ENCODE peak calls at places on chromosomes 5 and 9, in four cellular contexts. L, C, M and Y are unnamed samples.

GRCh38 chr5:145237843-145238242 is 597.3 kb downstream of the PRELID2 start:
- DNase-seq in L (no peak), M (peak), C (peak), Y (no peak)

GRCh38 chr5:126875303-126875785 is 98.4 kb downstream of the LMNB1 start:
- DNase-seq in C (peak), M (no peak), L (no peak), Y (no peak)

GRCh38 chr9:14362175-14362574 is 48.2 kb upstream of the NFIB start:
- DNase-seq in C (no peak), L (no peak), M (peak), Y (no peak)

GRCh38 chr5:32329395-32329834 is 16.7 kb upstream of the MTMR12 start:
- DNase-seq in L (peak), M (peak), C (peak), Y (peak)

GRCh38 chr5:54457094-54457531 is 1.6 kb downstream of the HSPB3 start:
- DNase-seq in M (peak), L (no peak), C (no peak), Y (no peak)

GRCh38 chr9:72788966-72789365 is 163.9 kb downstream of the ALDH1A1 start:
- DNase-seq in L (no peak), C (no peak), M (peak), Y (no peak)

GRCh38 chr5:27996665-27997064 is 958.3 kb upstream of the CDH9 start:
- DNase-seq in L (no peak), C (no peak), M (no peak), Y (no peak)

GRCh38 chr5:56567278-56567677 is 248.1 kb upstream of the MAP3K1 start:
- DNase-seq in L (no peak), M (no peak), C (no peak), Y (no peak)

GRCh38 chr9:127093319-127094020 is 29.0 kb downstream of the ANGPTL2 start:
- DNase-seq in C (no peak), M (no peak), L (no peak), Y (no peak)

GRCh38 chr5:64807505-64807904 is 38.8 kb downstream of the CWC27 start:
- DNase-seq in C (no peak), M (no peak), L (no peak), Y (no peak)

GRCh38 chr5:171419663-171420428 is 399 bp downstream of the FGF18 start:
- DNase-seq in L (no peak), M (peak), C (no peak), Y (peak)

GRCh38 chr9:35116539-35116897 is 856 bp upstream of the ATOSB start:
- DNase-seq in C (no peak), L (no peak), M (no peak), Y (no peak)

GRCh38 chr5:138338411-138339085 is 482 bp downstream of the FAM53C start:
- DNase-seq in M (no peak), L (no peak), C (no peak), Y (no peak)

GRCh38 chr5:149680810-149681221 is 49.3 kb upstream of the PPARGC1B start:
- DNase-seq in C (no peak), L (no peak), M (no peak), Y (peak)

GRCh38 chr5:157248771-157249475 is 17.0 kb upstream of the CYFIP2 start:
- DNase-seq in L (no peak), C (no peak), M (no peak), Y (no peak)

GRCh38 chr5:3353561-3353960 is 242.1 kb upstream of the IRX1 start:
- DNase-seq in C (no peak), M (no peak), L (no peak), Y (peak)

GRCh38 chr9:87276327-87276841 is 221.3 kb upstream of the DAPK1 start:
- DNase-seq in L (no peak), C (no peak), M (peak), Y (no peak)

GRCh38 chr5:159441441-159441840 is 111.2 kb upstream of the IL12B start:
- DNase-seq in L (no peak), C (no peak), M (no peak), Y (no peak)

GRCh38 chr5:88875609-88876234 is 7.3 kb downstream of the MEF2C start:
- DNase-seq in L (no peak), M (no peak), C (no peak), Y (no peak)

GRCh38 chr9:80146466-80146865 is 574.7 kb downstream of the TLE4 start:
- DNase-seq in M (peak), C (peak), L (no peak), Y (no peak)

GRCh38 chr5:141039517-141039916 is 11.7 kb upstream of the PCDHB1 start:
- DNase-seq in L (no peak), C (no peak), M (no peak), Y (no peak)

GRCh38 chr5:187042-187431 is 4.3 kb upstream of the LRRC14B start:
- DNase-seq in M (no peak), C (no peak), L (no peak), Y (no peak)

GRCh38 chr5:186091-187041 is 4.9 kb upstream of the LRRC14B start:
- DNase-seq in L (no peak), C (no peak), M (no peak), Y (no peak)

GRCh38 chr5:189486-189885 is 1.8 kb upstream of the LRRC14B start:
- DNase-seq in M (no peak), L (no peak), C (no peak), Y (peak)

GRCh38 chr5:188488-189481 is 2.5 kb upstream of the LRRC14B start:
- DNase-seq in C (no peak), M (peak), L (peak), Y (peak)

GRCh38 chr5:187617-188451 is 3.5 kb upstream of the LRRC14B start:
- DNase-seq in L (no peak), C (no peak), M (peak), Y (no peak)
- H3K4me3 ChIP-seq in L (peak), C (peak), M (no peak), Y (peak)

GRCh38 chr5:93570294-93571110 is 10.5 kb downstream of the NR2F1-AS1 start:
- DNase-seq in C (no peak), L (no peak), M (no peak), Y (no peak)
- H3K4me3 ChIP-seq in C (no peak), L (no peak), M (no peak), Y (no peak)

DNA sequence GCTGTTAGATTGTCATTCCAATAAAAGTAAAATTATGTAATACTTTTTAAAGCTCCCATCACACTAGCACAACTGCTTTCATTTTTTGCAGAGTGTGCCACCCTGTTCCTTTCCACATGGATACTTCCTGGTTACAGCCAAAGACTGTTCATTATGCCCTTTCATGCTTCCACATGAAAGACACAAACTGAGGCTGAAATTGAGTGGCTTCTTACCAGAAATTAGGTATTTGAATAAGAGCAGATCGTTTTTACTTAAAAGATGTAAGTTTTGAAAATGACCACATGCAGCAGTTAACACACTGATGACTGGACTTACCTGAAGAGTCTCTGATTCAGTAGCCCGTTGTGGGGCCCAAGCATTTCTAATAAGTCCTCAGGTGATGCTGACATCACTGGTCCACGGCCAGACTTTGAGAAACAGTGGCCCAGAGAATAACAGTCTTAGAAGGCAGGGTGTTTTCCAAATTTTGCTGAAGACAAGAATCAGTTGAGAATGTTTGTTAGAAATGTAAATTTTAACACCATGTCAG is 187.6 kb upstream of the DMRT1 start:
- DNase-seq in M (no peak), L (no peak), C (no peak), Y (no peak)
- H3K4me3 ChIP-seq in M (no peak), L (no peak), C (no peak), Y (no peak)

DNA sequence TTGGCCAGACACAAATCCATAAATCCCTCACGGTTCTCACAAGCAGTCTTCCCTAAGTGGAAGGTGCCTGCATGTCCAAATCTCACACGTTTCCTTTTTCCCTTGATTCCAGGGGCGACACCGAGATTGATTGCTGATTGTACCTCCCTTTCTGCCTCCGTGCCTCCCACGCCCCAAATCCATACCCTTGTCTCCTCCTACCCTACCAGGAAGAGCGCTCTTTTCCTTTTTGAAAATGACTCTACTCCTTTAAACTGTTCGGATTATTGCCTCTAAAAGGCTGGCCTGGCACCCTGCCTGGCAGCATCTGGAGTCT is 4.5 kb downstream of the STC2 start:
- DNase-seq in M (no peak), C (no peak), L (no peak), Y (no peak)
- H3K4me3 ChIP-seq in M (peak), C (no peak), L (no peak), Y (peak)

GRCh38 chr5:459562-460412 is 16.8 kb downstream of the EXOC3 start:
- DNase-seq in L (no peak), C (no peak), M (no peak), Y (peak)
- H3K4me3 ChIP-seq in L (no peak), C (no peak), M (no peak), Y (no peak)

GRCh38 chr9:16196206-16196605 is 643.4 kb downstream of the CCDC171 start:
- DNase-seq in M (no peak), L (no peak), C (no peak), Y (no peak)

GRCh38 chr9:16192403-16193017 is 639.7 kb downstream of the CCDC171 start:
- DNase-seq in M (peak), L (no peak), C (no peak), Y (no peak)

GRCh38 chr9:16202221-16202620 is 649.4 kb downstream of the CCDC171 start:
- DNase-seq in M (no peak), L (no peak), C (no peak), Y (no peak)

GRCh38 chr9:16202913-16203734 is 650.3 kb downstream of the CCDC171 start:
- DNase-seq in M (peak), L (no peak), C (peak), Y (no peak)

GRCh38 chr9:16197578-16198370 is 644.9 kb downstream of the CCDC171 start:
- DNase-seq in M (peak), C (no peak), L (no peak), Y (no peak)
- H3K4me3 ChIP-seq in M (no peak), C (no peak), L (no peak), Y (no peak)

GRCh38 chr9:115117999-115118470 is at the start of gene TNC:
- DNase-seq in M (peak), C (no peak), L (no peak), Y (peak)

GRCh38 chr9:115115924-115116323 is 2.0 kb downstream of the TNC start:
- DNase-seq in L (no peak), M (peak), C (no peak), Y (no peak)

GRCh38 chr9:115118471-115119156 is 657 bp upstream of the TNC start:
- DNase-seq in L (no peak), M (peak), C (no peak), Y (peak)

GRCh38 chr9:115115117-115115880 is 2.7 kb downstream of the TNC start:
- DNase-seq in C (no peak), L (no peak), M (no peak), Y (no peak)

GRCh38 chr9:115116620-115117284 is 1.2 kb downstream of the TNC start:
- DNase-seq in L (no peak), C (no peak), M (no peak), Y (no peak)
- H3K4me3 ChIP-seq in L (no peak), C (no peak), M (peak), Y (peak)

GRCh38 chr9:111148390-111148993 is 110.2 kb upstream of the LPAR1 start:
- DNase-seq in M (peak), L (no peak), C (no peak), Y (no peak)

GRCh38 chr9:111150241-111150640 is 112.0 kb upstream of the LPAR1 start:
- DNase-seq in L (no peak), M (no peak), C (no peak), Y (no peak)

GRCh38 chr9:111148994-111149759 is 110.9 kb upstream of the LPAR1 start:
- DNase-seq in M (no peak), L (no peak), C (no peak), Y (no peak)

GRCh38 chr9:111152614-111153013 is 114.3 kb upstream of the LPAR1 start:
- DNase-seq in C (no peak), M (no peak), L (no peak), Y (no peak)

DNA sequence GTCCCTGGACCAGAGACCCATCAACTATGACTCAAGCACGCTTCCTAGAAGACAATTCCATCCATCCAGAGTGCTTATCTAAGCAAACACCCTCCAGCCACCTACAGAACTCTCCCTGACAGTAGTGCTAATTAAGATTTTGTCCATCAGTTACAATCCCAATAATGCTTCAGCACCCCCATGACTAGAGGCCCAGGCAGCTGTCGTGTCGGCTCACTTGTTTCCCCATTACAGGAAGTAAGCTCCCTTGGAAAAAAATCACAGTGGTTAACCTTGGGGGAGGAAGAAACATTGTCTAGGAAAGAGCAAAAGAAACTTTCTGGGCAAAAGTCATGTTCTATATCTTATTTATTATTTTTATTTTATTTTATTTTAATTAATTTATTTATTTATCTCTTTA is 108.8 kb upstream of the LPAR1 start:
- DNase-seq in M (no peak), L (no peak), C (no peak), Y (no peak)
- H3K4me3 ChIP-seq in M (no peak), L (no peak), C (no peak), Y (no peak)

GRCh38 chr5:180807654-180808414 is 5.2 kb upstream of the MGAT1 start:
- DNase-seq in C (no peak), M (peak), L (no peak), Y (no peak)
- H3K4me3 ChIP-seq in C (peak), M (peak), L (peak), Y (peak)

DNA sequence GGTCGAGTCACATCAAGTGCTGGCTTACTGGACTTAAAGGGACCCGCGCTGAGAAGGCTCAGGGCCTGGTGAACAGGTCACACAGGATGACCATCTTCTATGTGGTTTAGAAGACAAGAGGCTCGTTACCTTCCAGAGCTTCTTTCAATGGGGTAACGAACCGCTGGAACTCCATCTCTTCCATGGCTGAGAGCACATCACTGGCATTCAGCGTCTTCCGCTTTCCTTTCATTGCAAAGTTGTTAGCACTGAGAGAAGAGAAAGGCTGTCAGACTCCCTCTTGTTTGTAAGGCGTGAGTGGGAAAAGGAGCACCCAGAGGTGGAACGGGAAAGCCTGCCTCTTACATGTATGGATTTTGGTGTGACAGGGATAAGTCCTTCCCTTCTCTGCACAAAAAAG is 994 bp downstream of the POLE3 start:
- DNase-seq in C (no peak), M (no peak), L (no peak), Y (no peak)
- H3K4me3 ChIP-seq in C (peak), M (peak), L (peak), Y (peak)